ENCODE peak calls at places on chromosomes 12 and 14, in seven cellular contexts. W is pancreas, Z is hepatocyte, Y is MM.1S, H is heart right ventricle, B is mammary epithelial cell, F is ovary. K is an unnamed sample.

GRCh38 chr14:58992935-58993334 is 195.5 kb upstream of the DAAM1 start:
- DNase-seq in B (peak; percentile 24), F (no peak), Z (no peak), Y (no peak), W (no peak), H (no peak), K (no peak)

GRCh38 chr12:117098361-117099217 is 627 bp downstream of the TESC start:
- DNase-seq in Y (no peak), B (no peak), H (peak; percentile 32), W (peak; percentile 80), F (no peak), Z (no peak), K (no peak)

GRCh38 chr12:94070520-94070919 is 77.9 kb upstream of the PLXNC1 start:
- DNase-seq in Z (peak; percentile 27), B (no peak), W (no peak), F (no peak), H (no peak), Y (no peak), K (no peak)

GRCh38 chr12:123389560-123390351 is 5.8 kb downstream of the KMT5A start:
- DNase-seq in B (peak; percentile 50), W (peak; percentile 75), F (peak; percentile 39), Z (peak; percentile 72), Y (no peak), H (peak; percentile 56), K (no peak)

GRCh38 chr14:97777622-97778021 is 980.4 kb downstream of the VRK1 start:
- DNase-seq in F (no peak), Y (no peak), H (no peak), B (no peak), Z (no peak), W (no peak), K (no peak)

GRCh38 chr12:48980389-48980952 is 2.3 kb downstream of the WNT1 start:
- DNase-seq in W (peak; percentile 63), Z (peak; percentile 53), H (no peak), F (no peak), Y (no peak), B (no peak), K (no peak)

GRCh38 chr14:72291908-72292688 is 359.9 kb downstream of the RGS6 start:
- DNase-seq in H (no peak), B (peak; percentile 54), Y (peak; percentile 23), F (no peak), Z (peak; percentile 65), W (no peak), K (no peak)

GRCh38 chr12:49019435-49020317 is 1.1 kb upstream of the PRKAG1 start:
- DNase-seq in B (no peak), Y (peak; percentile 46), H (no peak), Z (peak; percentile 47), W (no peak), F (no peak), K (no peak)

GRCh38 chr14:51727526-51727925 is 75.8 kb downstream of the FRMD6 start:
- DNase-seq in H (no peak), Z (no peak), W (no peak), B (no peak), F (no peak), Y (no peak), K (no peak)

GRCh38 chr12:47797432-47797831 is 22.3 kb downstream of the HDAC7 start:
- DNase-seq in B (no peak), H (no peak), Z (no peak), W (no peak), F (no peak), Y (no peak), K (no peak)

GRCh38 chr14:63212776-63213500 is 8.7 kb downstream of the RHOJ start:
- DNase-seq in F (no peak), Z (no peak), Y (no peak), B (no peak), W (no peak), H (no peak), K (no peak)

GRCh38 chr12:22435583-22435982 is 101.1 kb upstream of the ST8SIA1 start:
- DNase-seq in W (no peak), H (no peak), F (no peak), Z (no peak), Y (no peak), B (no peak), K (no peak)

GRCh38 chr12:69985656-69986055 is 160.6 kb downstream of the MYRFL start:
- DNase-seq in Z (no peak), H (no peak), B (no peak), W (no peak), F (no peak), Y (peak; percentile 17), K (no peak)

GRCh38 chr12:97960741-97961608 is 498.4 kb downstream of the RMST start:
- DNase-seq in Y (peak; percentile 51), H (no peak), F (no peak), W (no peak), Z (peak; percentile 47), B (peak; percentile 30), K (no peak)

GRCh38 chr12:63844391-63845341 is at the start of gene SRGAP1:
- DNase-seq in B (peak; percentile 67), F (peak; percentile 78), Z (peak; percentile 79), Y (no peak), H (peak; percentile 69), W (peak; percentile 79), K (peak; percentile 88)

GRCh38 chr12:51863363-51863920 is 14.9 kb upstream of the FIGNL2 start:
- DNase-seq in H (no peak), F (no peak), Z (no peak), B (no peak), Y (no peak), W (peak; percentile 47), K (no peak)

GRCh38 chr12:93894391-93895095 is 217.4 kb downstream of the CRADD start:
- DNase-seq in Z (peak; percentile 48), Y (no peak), W (no peak), B (no peak), F (peak; percentile 82), H (peak; percentile 85), K (peak; percentile 82)

GRCh38 chr14:55850803-55851202 is 267.4 kb upstream of the PELI2 start:
- DNase-seq in W (no peak), F (no peak), H (no peak), B (peak; percentile 10), Z (no peak), Y (no peak), K (no peak)

GRCh38 chr12:65965358-65965757 is 141.1 kb downstream of the HMGA2 start:
- DNase-seq in H (no peak), B (no peak), F (no peak), Y (no peak), Z (no peak), W (no peak), K (no peak)

GRCh38 chr14:31219169-31219568 is 11.6 kb upstream of the HECTD1 start:
- DNase-seq in F (no peak), H (no peak), Y (no peak), B (no peak), W (no peak), Z (no peak), K (no peak)

GRCh38 chr14:91041450-91041849 is 19.0 kb downstream of the RPS6KA5 start:
- DNase-seq in W (no peak), Z (no peak), Y (peak; percentile 10), B (no peak), F (no peak), H (no peak), K (no peak)

GRCh38 chr12:1796515-1797010 is 23.8 kb upstream of the LRTM2 start:
- DNase-seq in F (peak; percentile 52), W (peak; percentile 71), B (no peak), Z (no peak), Y (peak; percentile 27), H (peak; percentile 55), K (no peak)

GRCh38 chr12:118061876-118062791 is 1.2 kb upstream of the WSB2 start:
- DNase-seq in Z (peak; percentile 62), H (peak; percentile 15), Y (no peak), F (peak; percentile 48), W (peak; percentile 65), B (peak; percentile 54), K (peak; percentile 50)

DNA sequence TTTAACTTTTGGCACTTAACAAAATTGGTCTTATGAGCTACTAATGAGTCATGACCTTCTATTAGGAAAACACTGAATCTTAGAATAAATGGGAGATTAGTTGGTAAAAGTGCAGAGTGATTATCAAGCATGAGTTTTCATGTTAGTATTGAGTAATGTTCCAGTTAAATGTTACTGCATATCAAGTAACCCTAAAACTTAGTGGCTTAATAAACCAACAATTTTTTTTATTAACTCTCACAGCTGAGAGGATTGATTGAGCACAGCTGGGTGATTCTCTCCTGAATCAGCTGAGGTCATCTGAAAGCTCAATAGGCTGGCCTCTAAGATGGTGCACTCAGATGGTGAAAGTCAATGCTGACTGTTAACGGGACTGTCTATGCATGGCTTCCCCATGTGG is 248.6 kb downstream of the BCL11B start:
- DNase-seq in Y (no peak), F (no peak), W (no peak), H (no peak), Z (no peak), B (peak; percentile 25), K (no peak)
- TF ChIP-seq CTCF in Y (no peak), F (no peak), W (no peak), H (no peak), Z (no peak), B (no peak), K (no peak)

GRCh38 chr12:6613015-6613775 is 6.0 kb upstream of the CHD4 start:
- DNase-seq in Z (peak; percentile 83), W (no peak), F (peak; percentile 94), Y (peak; percentile 66), H (peak; percentile 74), B (peak; percentile 43), K (peak; percentile 95)
- H3K27ac ChIP-seq in Z (peak overlapping the region; percentile 99), W (peak overlapping the region; percentile 77), F (peak overlapping the region; percentile 92), Y (peak overlapping the region; percentile 55), H (peak overlapping the region; percentile 95), B (no peak overlapping the region), K (peak overlapping the region; percentile 98)

GRCh38 chr12:34335819-34336262 is 313.5 kb downstream of the ALG10 start:
- DNase-seq in B (no peak), Y (no peak), W (no peak), H (no peak), Z (no peak), F (no peak), K (no peak)
- H3K4me3 ChIP-seq in B (no peak overlapping the region), Y (no peak overlapping the region), W (no peak overlapping the region), H (no peak overlapping the region), Z (no peak overlapping the region), F (no peak overlapping the region), K (no peak overlapping the region)

DNA sequence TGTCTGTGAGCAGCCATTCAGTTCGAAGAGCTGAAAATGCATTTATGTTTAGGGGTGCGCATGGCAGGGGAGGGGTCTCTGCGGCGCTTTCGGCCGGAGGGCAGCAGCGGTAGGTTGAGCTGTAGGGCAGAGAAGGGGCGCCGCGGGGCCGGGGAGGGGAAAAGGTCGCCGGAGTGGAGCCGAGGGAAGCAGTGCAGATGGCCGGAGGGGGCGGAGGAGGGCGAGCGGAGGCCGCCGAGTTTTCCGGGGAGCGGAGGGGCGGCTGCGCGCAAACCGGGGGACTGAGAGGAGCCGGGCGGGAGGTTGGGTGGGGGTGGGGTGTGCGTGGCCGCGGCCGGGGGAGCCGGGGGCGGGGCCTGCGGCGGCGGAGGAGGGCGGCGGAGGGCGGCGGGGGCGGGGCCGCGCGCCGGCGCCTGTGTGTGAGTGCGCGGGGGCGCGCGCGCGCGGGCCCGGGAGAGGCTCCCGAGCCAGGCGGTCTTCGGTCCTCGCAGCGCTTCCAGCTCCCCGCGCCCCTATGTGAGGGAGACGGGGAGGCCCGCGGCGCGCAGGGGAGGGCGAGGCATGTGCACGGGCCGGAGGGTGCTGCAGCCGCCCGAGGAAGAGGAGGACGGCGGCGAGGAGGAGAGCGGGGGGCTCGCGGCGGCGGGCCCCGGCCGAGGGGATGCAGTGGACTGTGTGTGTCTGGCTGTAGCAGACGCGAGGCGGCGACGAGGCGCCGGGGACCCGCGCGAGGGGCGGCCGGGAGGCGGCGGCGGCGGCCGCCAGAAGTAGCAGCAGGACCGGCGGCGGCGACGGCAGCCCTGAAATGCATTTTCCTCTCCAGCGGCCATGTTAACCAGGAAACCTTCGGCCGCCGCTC is at the start of gene DYRK2:
- DNase-seq in H (peak; percentile 85), W (peak; percentile 93), F (peak; percentile 83), Z (peak; percentile 94), Y (peak; percentile 84), B (peak; percentile 72), K (peak; percentile 80)
- TF ChIP-seq CTCF in H (no peak), W (no peak), F (no peak), Z (peak; percentile 25), Y (no peak), B (peak; percentile 6), K (peak; percentile 11)